ENCODE peak calls at places on chromosomes 5 and 9, in seven cellular contexts. D is EH, N is AG04450, C is SHP77, E is Caco-2, W is fibroblast of mammary gland, Q is lung microvascular endothelial cell. U is an unnamed sample.
A peak's percentile ranks its signal among the peaks of the same experiment; 100 is the strongest.

GRCh38 chr9:37209431-37210386 is 89.3 kb downstream of the ZCCHC7 start:
- DNase-seq in D (peak; percentile 21), N (no peak), C (no peak), E (no peak), W (peak; percentile 11), Q (peak; percentile 20), U (no peak)

GRCh38 chr5:122316652-122317051 is 4.6 kb downstream of the SNCAIP start:
- DNase-seq in D (no peak), N (no peak), C (peak; percentile 90), E (no peak), W (no peak), Q (no peak), U (no peak)

GRCh38 chr5:115289104-115289503 is 7.3 kb downstream of the CCDC112 start:
- DNase-seq in D (no peak), N (no peak), C (no peak), E (no peak), W (no peak), Q (no peak), U (no peak)

GRCh38 chr9:128141604-128142003 is 7.6 kb upstream of the LCN2 start:
- DNase-seq in D (no peak), N (no peak), C (no peak), E (no peak), W (no peak), Q (no peak), U (no peak)

GRCh38 chr5:43066231-43066798 is 26.2 kb upstream of the ANXA2R start:
- DNase-seq in D (peak; percentile 72), N (no peak), C (peak; percentile 81), E (peak; percentile 64), W (peak; percentile 59), Q (peak; percentile 83), U (no peak)

GRCh38 chr9:131366745-131367401 is 27.0 kb upstream of the PRRC2B start:
- DNase-seq in D (peak; percentile 73), N (no peak), C (peak; percentile 40), E (peak; percentile 85), W (peak; percentile 53), Q (peak; percentile 76), U (peak; percentile 76)

GRCh38 chr9:136939996-136940525 is 4.5 kb downstream of the FBXW5 start:
- DNase-seq in D (no peak), N (no peak), C (no peak), E (peak; percentile 39), W (no peak), Q (no peak), U (no peak)

GRCh38 chr5:142330444-142330843 is 5.6 kb upstream of the SPRY4 start:
- DNase-seq in D (no peak), N (no peak), C (no peak), E (no peak), W (no peak), Q (no peak), U (no peak)

GRCh38 chr5:143374496-143375217 is 28.8 kb downstream of the NR3C1 start:
- DNase-seq in D (peak; percentile 11), N (no peak), C (no peak), E (no peak), W (peak; percentile 57), Q (no peak), U (no peak)

GRCh38 chr9:94860678-94861588 is 134.4 kb downstream of the AOPEP start:
- DNase-seq in D (peak; percentile 93), N (peak; percentile 48), C (peak; percentile 90), E (no peak), W (peak; percentile 86), Q (peak; percentile 17), U (no peak)

GRCh38 chr5:61274561-61274960 is 57.5 kb upstream of the ZSWIM6 start:
- DNase-seq in D (peak; percentile 42), N (no peak), C (no peak), E (no peak), W (peak; percentile 34), Q (no peak), U (no peak)

GRCh38 chr5:77644443-77645157 is 6.1 kb upstream of the OTP start:
- DNase-seq in D (no peak), N (no peak), C (peak; percentile 4), E (no peak), W (no peak), Q (no peak), U (no peak)

GRCh38 chr5:169218862-169219261 is 82.1 kb downstream of the SLIT3 start:
- DNase-seq in D (peak; percentile 37), N (no peak), C (no peak), E (peak; percentile 94), W (no peak), Q (no peak), U (no peak)

GRCh38 chr5:153480401-153480800 is 10.1 kb upstream of the GRIA1 start:
- DNase-seq in D (peak; percentile 53), N (no peak), C (no peak), E (no peak), W (peak; percentile 66), Q (no peak), U (no peak)

GRCh38 chr5:10639846-10640368 is 76.0 kb downstream of the ANKRD33B start:
- DNase-seq in D (no peak), N (no peak), C (no peak), E (no peak), W (no peak), Q (no peak), U (no peak)

GRCh38 chr5:96091874-96092273 is 130.2 kb upstream of the ELL2 start:
- DNase-seq in D (no peak), N (no peak), C (no peak), E (no peak), W (no peak), Q (no peak), U (no peak)

GRCh38 chr5:65013141-65013540 is 244.4 kb downstream of the CWC27 start:
- DNase-seq in D (peak; percentile 52), N (no peak), C (no peak), E (no peak), W (peak; percentile 85), Q (no peak), U (no peak)

GRCh38 chr9:93592389-93593021 is 16.1 kb downstream of the PHF2 start:
- DNase-seq in D (peak; percentile 32), N (no peak), C (no peak), E (no peak), W (no peak), Q (no peak), U (no peak)

GRCh38 chr5:60699549-60700346 is at the start of gene DEPDC1B:
- DNase-seq in D (peak; percentile 89), N (peak; percentile 65), C (peak; percentile 91), E (peak; percentile 94), W (peak; percentile 87), Q (peak; percentile 91), U (peak; percentile 68)

GRCh38 chr5:601771-602465 is 10.2 kb upstream of the CEP72 start:
- DNase-seq in D (no peak), N (no peak), C (no peak), E (peak; percentile 19), W (no peak), Q (no peak), U (no peak)

GRCh38 chr9:33446507-33447403 is 638 bp downstream of the AQP3 start:
- DNase-seq in D (peak; percentile 70), N (peak; percentile 10), C (no peak), E (peak; percentile 82), W (peak; percentile 59), Q (peak; percentile 61), U (no peak)

GRCh38 chr9:129923589-129923988 is 88.3 kb downstream of the USP20 start:
- DNase-seq in D (no peak), N (no peak), C (no peak), E (no peak), W (no peak), Q (no peak), U (no peak)

GRCh38 chr5:61449756-61450155 is 117.7 kb downstream of the ZSWIM6 start:
- DNase-seq in D (no peak), N (no peak), C (no peak), E (no peak), W (no peak), Q (no peak), U (no peak)

GRCh38 chr9:8558176-8558575 is 758.6 kb upstream of the DMAC1 start:
- DNase-seq in D (no peak), N (no peak), C (no peak), E (no peak), W (peak; percentile 91), Q (no peak), U (peak; percentile 11)

GRCh38 chr9:91589101-91589553 is 165.5 kb upstream of the NFIL3 start:
- DNase-seq in D (peak; percentile 34), N (peak; percentile 59), C (no peak), E (no peak), W (peak; percentile 91), Q (peak; percentile 61), U (no peak)

GRCh38 chr5:132010645-132011560 is 555 bp downstream of the ACSL6 start:
- DNase-seq in D (no peak), N (no peak), C (no peak), E (peak; percentile 34), W (no peak), Q (no peak), U (no peak)

GRCh38 chr9:27828908-27829307 is 255.6 kb upstream of the C9orf72 start:
- DNase-seq in D (no peak), N (no peak), C (no peak), E (no peak), W (no peak), Q (no peak), U (no peak)

GRCh38 chr5:99034336-99034735 is 105.5 kb upstream of the CHD1 start:
- DNase-seq in D (no peak), N (no peak), C (no peak), E (no peak), W (peak; percentile 7), Q (no peak), U (no peak)

GRCh38 chr9:121646992-121647391 is 4.4 kb upstream of the DAB2IP start:
- DNase-seq in D (no peak), N (no peak), C (no peak), E (no peak), W (no peak), Q (no peak), U (no peak)

GRCh38 chr9:126499005-126499910 is 114.5 kb upstream of the LMX1B start:
- DNase-seq in D (peak; percentile 46), N (no peak), C (no peak), E (no peak), W (peak; percentile 15), Q (peak; percentile 50), U (no peak)

GRCh38 chr5:77077821-77078176 is 9.3 kb downstream of the ZBED3 start:
- DNase-seq in D (no peak), N (no peak), C (no peak), E (no peak), W (no peak), Q (no peak), U (no peak)

GRCh38 chr9:134559013-134559412 is 82.6 kb upstream of the COL5A1 start:
- DNase-seq in D (no peak), N (no peak), C (no peak), E (peak; percentile 9), W (no peak), Q (no peak), U (no peak)

GRCh38 chr5:136033848-136034247 is 5.1 kb downstream of the TGFBI start:
- DNase-seq in D (peak; percentile 29), N (no peak), C (no peak), E (no peak), W (no peak), Q (no peak), U (no peak)

GRCh38 chr5:16539169-16539666 is 73.6 kb upstream of the ZNF622 start:
- DNase-seq in D (peak; percentile 92), N (no peak), C (no peak), E (peak; percentile 76), W (peak; percentile 95), Q (no peak), U (no peak)

GRCh38 chr9:78368236-78368635 is 71.3 kb downstream of the PSAT1 start:
- DNase-seq in D (peak; percentile 38), N (no peak), C (no peak), E (no peak), W (no peak), Q (no peak), U (no peak)

GRCh38 chr5:35244171-35244570 is 13.9 kb upstream of the PRLR start:
- DNase-seq in D (no peak), N (no peak), C (no peak), E (no peak), W (no peak), Q (no peak), U (no peak)

GRCh38 chr5:171483453-171484177 is 64.2 kb downstream of the FGF18 start:
- DNase-seq in D (peak; percentile 51), N (peak; percentile 59), C (no peak), E (no peak), W (peak; percentile 95), Q (no peak), U (no peak)

GRCh38 chr5:176359658-176360057 is 1.9 kb downstream of the KIAA1191 start:
- DNase-seq in D (peak; percentile 16), N (no peak), C (no peak), E (no peak), W (peak; percentile 62), Q (no peak), U (no peak)